ENCODE peak calls at places on chromosome 18, in nine cellular contexts. E, D, N, M, Y, S, V, O and B are unnamed samples.

GRCh38 chr18:13318644-13319501 is 100.3 kb downstream of the LDLRAD4 start:
- DNase-seq in Y (no peak), N (peak), D (no peak), V (no peak), M (no peak), S (no peak), E (no peak), O (no peak), B (no peak)

GRCh38 chr18:30945769-30946168 is 96.8 kb downstream of the DSC3 start:
- DNase-seq in E (no peak), N (peak), S (no peak), O (no peak), D (no peak), V (no peak), M (no peak), Y (no peak), B (no peak)

GRCh38 chr18:62790836-62791772 is 75.8 kb downstream of the PHLPP1 start:
- DNase-seq in V (no peak), M (no peak), Y (no peak), D (no peak), S (no peak), N (peak), E (no peak), O (no peak), B (no peak)

GRCh38 chr18:70417847-70418246 is 129.0 kb downstream of the SOCS6 start:
- DNase-seq in N (no peak), Y (no peak), M (no peak), E (no peak), O (no peak), S (no peak), V (no peak), D (no peak), B (no peak)

GRCh38 chr18:7259482-7259881 is 28.6 kb downstream of the LRRC30 start:
- DNase-seq in S (no peak), Y (no peak), E (no peak), O (no peak), D (peak), N (no peak), V (no peak), M (no peak), B (no peak)

GRCh38 chr18:3189884-3190283 is 29.9 kb downstream of the MYOM1 start:
- DNase-seq in D (no peak), E (no peak), Y (peak), M (no peak), N (no peak), V (no peak), S (no peak), O (no peak), B (no peak)

GRCh38 chr18:8847066-8847755 is 141.9 kb downstream of the MTCL1 start:
- DNase-seq in V (no peak), Y (peak), O (no peak), S (no peak), M (no peak), N (peak), D (no peak), E (no peak), B (no peak)

GRCh38 chr18:56711706-56712445 is 60.7 kb downstream of the WDR7 start:
- DNase-seq in V (no peak), M (no peak), N (no peak), S (no peak), Y (no peak), O (no peak), E (no peak), D (no peak), B (no peak)

GRCh38 chr18:42192251-42193248 is 237.5 kb downstream of the PIK3C3 start:
- DNase-seq in V (no peak), S (no peak), D (no peak), Y (peak), N (peak), E (no peak), M (no peak), O (no peak), B (no peak)

GRCh38 chr18:41647914-41648313 is 307.1 kb upstream of the PIK3C3 start:
- DNase-seq in E (no peak), M (no peak), O (no peak), V (no peak), D (no peak), Y (no peak), S (no peak), N (no peak), B (no peak)

GRCh38 chr18:12036201-12036751 is 55.0 kb downstream of the IMPA2 start:
- DNase-seq in S (no peak), D (no peak), E (no peak), V (no peak), N (no peak), O (no peak), M (no peak), Y (peak), B (no peak)

GRCh38 chr18:59846814-59847490 is 52.8 kb upstream of the PMAIP1 start:
- DNase-seq in E (no peak), N (peak), D (no peak), V (no peak), M (no peak), S (no peak), Y (peak), O (no peak), B (no peak)

GRCh38 chr18:11747731-11748130 is 58.7 kb downstream of the GNAL start:
- DNase-seq in E (no peak), S (no peak), V (no peak), O (no peak), D (no peak), Y (no peak), M (no peak), N (no peak), B (no peak)

GRCh38 chr18:6566338-6566911 is 151.7 kb upstream of the L3MBTL4 start:
- DNase-seq in Y (peak), M (no peak), S (no peak), E (no peak), D (no peak), O (no peak), V (no peak), N (no peak), B (no peak)

GRCh38 chr18:30927042-30927441 is 115.5 kb downstream of the DSC3 start:
- DNase-seq in O (no peak), N (no peak), Y (no peak), M (no peak), V (no peak), E (no peak), D (no peak), S (no peak), B (no peak)

GRCh38 chr18:21300616-21301200 is 58.7 kb downstream of the GREB1L start:
- DNase-seq in S (no peak), M (no peak), Y (peak), N (no peak), E (no peak), D (no peak), V (no peak), O (no peak), B (no peak)

GRCh38 chr18:9869713-9870430 is 15.9 kb upstream of the TXNDC2 start:
- DNase-seq in D (no peak), V (peak), N (peak), Y (peak), M (no peak), E (no peak), S (peak), O (no peak), B (peak)

GRCh38 chr18:38751897-38752296 is 1186.3 kb upstream of the CELF4 start:
- DNase-seq in E (no peak), O (no peak), D (no peak), N (no peak), M (no peak), Y (no peak), V (no peak), S (no peak), B (no peak)

GRCh38 chr18:41461058-41461560 is 493.9 kb upstream of the PIK3C3 start:
- DNase-seq in D (no peak), S (no peak), M (no peak), E (no peak), Y (peak), N (no peak), V (no peak), O (no peak), B (no peak)

GRCh38 chr18:78875268-78875997 is 104.2 kb upstream of the SALL3 start:
- DNase-seq in S (no peak), N (no peak), M (no peak), Y (peak), O (no peak), E (no peak), V (no peak), D (no peak), B (peak)

GRCh38 chr18:10304853-10305252 is 149.6 kb upstream of the APCDD1 start:
- DNase-seq in N (peak), O (no peak), S (no peak), Y (peak), M (no peak), V (no peak), E (no peak), D (no peak), B (no peak)

GRCh38 chr18:50970006-50970405 is 2.2 kb downstream of the ELAC1 start:
- DNase-seq in V (no peak), S (no peak), O (no peak), D (peak), N (no peak), Y (peak), E (no peak), M (no peak), B (no peak)

GRCh38 chr18:65091737-65092329 is 659.0 kb upstream of the CDH7 start:
- DNase-seq in E (no peak), Y (peak), M (peak), V (no peak), D (no peak), S (no peak), N (peak), O (no peak), B (peak)

GRCh38 chr18:79935098-79935480 is 16.4 kb downstream of the SLC66A2 start:
- DNase-seq in N (no peak), V (no peak), D (no peak), Y (no peak), S (peak), O (peak), M (no peak), E (no peak), B (no peak)

GRCh38 chr18:8479826-8480225 is 129.4 kb upstream of the RAB12 start:
- DNase-seq in D (no peak), N (no peak), O (no peak), M (no peak), V (no peak), E (no peak), S (no peak), Y (no peak), B (no peak)

GRCh38 chr18:9918016-9918680 is 4.3 kb downstream of the VAPA start:
- DNase-seq in S (no peak), D (no peak), E (no peak), V (no peak), Y (peak), M (no peak), O (no peak), N (peak), B (no peak)

GRCh38 chr18:48832961-48833700 is 117.6 kb downstream of the SMAD7 start:
- DNase-seq in Y (peak), V (no peak), M (no peak), N (peak), S (peak), D (peak), E (no peak), O (peak), B (peak)

GRCh38 chr18:68847219-68847860 is 49.5 kb downstream of the CCDC102B start:
- DNase-seq in M (no peak), O (no peak), Y (peak), S (no peak), V (no peak), D (no peak), E (no peak), N (peak), B (no peak)

DNA sequence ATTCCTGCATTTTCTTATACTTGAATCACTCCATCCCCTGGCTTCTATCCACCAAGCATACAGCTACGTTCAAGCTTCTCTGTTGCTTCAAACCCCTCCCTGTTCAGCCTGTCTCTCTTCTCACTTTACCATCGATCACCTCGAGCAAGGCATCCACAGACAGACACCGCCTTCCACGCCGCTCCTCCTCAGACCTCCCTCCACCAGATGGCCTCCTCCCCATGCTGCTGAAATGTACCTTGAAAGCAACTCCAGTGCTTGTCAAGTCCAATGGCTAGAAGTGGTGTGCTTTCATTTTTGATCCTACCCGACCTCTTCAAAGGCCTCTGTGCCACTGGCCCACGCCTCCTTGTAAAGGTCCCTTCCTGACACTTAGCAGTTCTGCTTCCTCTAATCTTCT is 131.3 kb upstream of the ACAA2 start:
- DNase-seq in N (peak), S (no peak), D (peak), V (no peak), E (no peak), O (no peak), M (no peak), Y (no peak), B (no peak)
- TF ChIP-seq CTCF in N (peak), S (no peak), D (no peak), V (no peak), E (peak), O (no peak), M (no peak), Y (no peak), B (no peak)

GRCh38 chr18:66640431-66640830 is 36.5 kb upstream of the CDH19 start:
- DNase-seq in O (no peak), D (peak), V (no peak), Y (peak), M (no peak), E (no peak), N (peak), S (no peak), B (peak)

GRCh38 chr18:66635342-66635741 is 31.5 kb upstream of the CDH19 start:
- DNase-seq in D (peak), S (no peak), V (no peak), M (no peak), N (no peak), O (no peak), Y (no peak), E (no peak), B (no peak)

GRCh38 chr18:66638856-66639621 is 35.1 kb upstream of the CDH19 start:
- DNase-seq in S (no peak), D (no peak), E (no peak), N (no peak), O (no peak), Y (peak), M (no peak), V (no peak), B (no peak)
- TF ChIP-seq CTCF in S (no peak), D (no peak), E (no peak), N (no peak), O (no peak), Y (no peak), M (no peak), V (no peak), B (no peak)

GRCh38 chr18:1917546-1917945 is 653.8 kb downstream of the METTL4 start:
- DNase-seq in M (no peak), Y (no peak), S (no peak), N (no peak), O (no peak), E (no peak), D (no peak), V (no peak), B (no peak)

GRCh38 chr18:1917141-1917540 is 654.2 kb downstream of the METTL4 start:
- DNase-seq in N (no peak), D (no peak), O (no peak), V (no peak), M (no peak), Y (no peak), S (no peak), E (no peak), B (no peak)

GRCh38 chr18:1914489-1914888 is 656.8 kb downstream of the METTL4 start:
- DNase-seq in M (no peak), S (no peak), Y (peak), N (peak), D (no peak), E (no peak), O (no peak), V (no peak), B (no peak)
- TF ChIP-seq CTCF in M (no peak), S (no peak), Y (peak), N (no peak), D (no peak), E (peak), O (no peak), V (no peak), B (no peak)

DNA sequence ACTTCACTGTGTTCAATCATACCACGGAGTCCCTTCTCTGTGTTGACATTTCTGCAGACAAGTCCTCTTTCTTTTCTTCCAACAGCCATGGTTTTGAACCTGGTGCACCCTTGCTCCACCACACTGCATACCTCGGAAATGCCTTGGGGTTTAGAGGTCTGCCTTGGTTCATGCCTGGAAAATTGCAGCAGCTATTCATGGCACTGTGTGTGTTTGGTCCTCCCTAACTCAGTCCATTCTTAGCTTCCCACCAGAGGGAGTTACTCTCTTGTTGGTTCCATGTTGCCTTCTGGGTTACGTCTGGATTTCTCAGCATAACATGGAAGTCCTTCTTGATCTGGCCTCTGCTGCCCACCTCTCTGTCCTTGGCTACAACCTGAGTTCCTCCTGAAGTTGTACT is 206.0 kb downstream of the FHOD3 start:
- DNase-seq in N (no peak), E (no peak), M (no peak), D (no peak), O (no peak), Y (no peak), V (no peak), S (no peak), B (no peak)
- TF ChIP-seq CTCF in N (no peak), E (no peak), M (no peak), D (no peak), O (no peak), Y (no peak), V (no peak), S (no peak), B (no peak)

DNA sequence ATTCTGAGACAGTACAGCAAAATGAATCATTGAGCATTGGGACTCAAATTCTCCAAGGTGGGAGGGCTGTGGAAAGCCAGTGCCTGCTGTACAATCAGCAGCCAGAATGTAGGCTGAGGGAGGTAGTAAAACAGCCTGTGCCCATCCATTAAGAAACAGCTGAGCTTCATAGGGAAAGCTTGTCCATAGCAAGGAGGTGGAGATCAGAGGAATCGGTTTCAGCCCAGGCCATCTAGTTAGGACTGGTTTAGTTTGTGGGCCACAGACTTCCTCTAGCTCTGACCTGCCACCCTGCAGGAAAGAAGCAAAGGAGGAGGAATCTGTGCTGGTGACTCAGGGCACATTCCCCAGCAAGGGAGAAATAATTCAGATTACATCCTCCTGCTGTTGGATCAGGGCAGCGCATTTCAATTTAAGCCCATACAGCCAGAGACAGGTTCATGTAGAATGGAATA is 333.4 kb downstream of the SETBP1 start:
- DNase-seq in M (no peak), D (no peak), V (no peak), E (no peak), N (peak), Y (peak), S (peak), O (no peak), B (no peak)
- TF ChIP-seq CTCF in M (peak), D (peak), V (no peak), E (peak), N (peak), Y (no peak), S (no peak), O (no peak), B (peak)

GRCh38 chr18:58320907-58321561 is 277.0 kb downstream of the NEDD4L start:
- DNase-seq in M (no peak), Y (no peak), S (no peak), O (no peak), D (no peak), N (no peak), V (no peak), E (no peak), B (no peak)
- TF ChIP-seq CTCF in M (no peak), Y (no peak), S (no peak), O (no peak), D (no peak), N (no peak), V (no peak), E (no peak), B (no peak)

DNA sequence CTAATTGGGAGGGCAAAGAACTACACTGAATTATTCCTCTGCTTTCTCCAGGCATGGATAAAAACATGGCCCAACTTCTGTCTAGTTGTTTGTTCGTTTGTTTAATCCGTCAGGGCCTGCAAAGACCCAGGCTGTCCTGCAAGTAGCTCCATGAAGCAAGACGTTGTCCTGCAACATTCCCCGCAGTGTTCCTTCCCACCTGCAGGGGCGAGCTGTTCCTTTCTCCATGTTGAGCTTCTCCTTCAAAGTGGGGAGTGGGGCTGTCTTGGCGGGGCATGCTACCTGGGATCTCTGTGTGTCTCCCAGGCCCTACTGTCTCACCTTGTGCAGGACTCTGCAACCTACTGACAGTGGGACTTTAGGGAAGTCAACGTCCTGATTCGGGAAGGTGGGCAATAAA is 264.0 kb upstream of the SMIM21 start:
- DNase-seq in O (no peak), S (no peak), E (no peak), N (no peak), V (no peak), M (no peak), D (no peak), Y (no peak), B (no peak)
- TF ChIP-seq CTCF in O (no peak), S (no peak), E (peak), N (no peak), V (no peak), M (no peak), D (no peak), Y (no peak), B (no peak)